ENCODE peak calls at places on chromosomes 5 and 9, in eight cellular contexts. R, U, O, G, D, K, F and T are unnamed samples. For H3K9me3, the result is how much of the 10 kb centered on the place peaks cover.

GRCh38 chr9:123162359-123163345 is 105.7 kb downstream of the STRBP start:
- DNase-seq in R (no peak), U (no peak), O (no peak), G (no peak), D (no peak), K (no peak), F (no peak), T (no peak)

GRCh38 chr5:5105531-5105930 is 34.6 kb upstream of the ADAMTS16 start:
- DNase-seq in R (no peak), U (no peak), O (no peak), G (no peak), D (no peak), K (no peak), F (no peak), T (no peak)

GRCh38 chr5:36240779-36241635 is 718 bp downstream of the NADK2 start:
- DNase-seq in R (peak), U (peak), O (no peak), G (peak), D (peak), K (peak), F (peak), T (peak)

GRCh38 chr5:157370967-157371366 is 89.0 kb upstream of the NIPAL4 start:
- DNase-seq in R (no peak), U (no peak), O (no peak), G (no peak), D (no peak), K (no peak), F (no peak), T (peak)

GRCh38 chr5:118397231-118397630 is 591.1 kb downstream of the DTWD2 start:
- DNase-seq in R (no peak), U (no peak), O (no peak), G (no peak), D (no peak), K (no peak), F (no peak), T (no peak)

GRCh38 chr9:10674586-10674985 is 61.8 kb upstream of the PTPRD start:
- DNase-seq in R (no peak), U (no peak), O (no peak), G (no peak), D (no peak), K (no peak), F (no peak), T (no peak)

GRCh38 chr9:118121361-118121760 is 417.2 kb downstream of the TLR4 start:
- DNase-seq in R (no peak), U (no peak), O (no peak), G (no peak), D (no peak), K (no peak), F (no peak), T (no peak)

GRCh38 chr9:78898239-78898638 is 601.3 kb downstream of the PSAT1 start:
- DNase-seq in R (no peak), U (no peak), O (no peak), G (no peak), D (no peak), K (no peak), F (no peak), T (no peak)

GRCh38 chr5:144028644-144029043 is 141.8 kb downstream of the YIPF5 start:
- DNase-seq in R (no peak), U (peak), O (no peak), G (no peak), D (no peak), K (peak), F (no peak), T (no peak)

GRCh38 chr9:125608488-125609224 is 98.4 kb downstream of the MAPKAP1 start:
- DNase-seq in R (no peak), U (no peak), O (no peak), G (no peak), D (no peak), K (no peak), F (no peak), T (no peak)

GRCh38 chr5:31638286-31638685 is 645 bp upstream of the PDZD2 start:
- DNase-seq in R (peak), U (no peak), O (no peak), G (no peak), D (peak), K (peak), F (no peak), T (no peak)

GRCh38 chr9:76607730-76608475 is 148.9 kb downstream of the GCNT1 start:
- DNase-seq in R (no peak), U (no peak), O (no peak), G (no peak), D (peak), K (no peak), F (no peak), T (no peak)

GRCh38 chr5:72282878-72283277 is 37.2 kb downstream of the MRPS27 start:
- DNase-seq in R (no peak), U (no peak), O (no peak), G (no peak), D (no peak), K (no peak), F (no peak), T (no peak)

GRCh38 chr5:168291961-168292782 is 727 bp downstream of the WWC1 start:
- DNase-seq in R (peak), U (peak), O (no peak), G (no peak), D (peak), K (no peak), F (no peak), T (peak)

GRCh38 chr9:113593682-113594281 is 130.3 kb downstream of the RGS3 start:
- DNase-seq in R (peak), U (peak), O (peak), G (peak), D (peak), K (peak), F (peak), T (peak)

GRCh38 chr5:107085572-107085971 is 585.2 kb downstream of the EFNA5 start:
- DNase-seq in R (no peak), U (no peak), O (no peak), G (peak), D (no peak), K (no peak), F (no peak), T (no peak)

GRCh38 chr5:64502181-64502580 is 3.6 kb upstream of the RGS7BP start:
- DNase-seq in R (no peak), U (no peak), O (no peak), G (no peak), D (no peak), K (no peak), F (no peak), T (peak)

GRCh38 chr9:115694014-115694413 is 459.6 kb upstream of the PAPPA start:
- DNase-seq in R (no peak), U (peak), O (no peak), G (peak), D (peak), K (no peak), F (peak), T (peak)

GRCh38 chr5:67319935-67320725 is 123.5 kb upstream of the CD180 start:
- DNase-seq in R (no peak), U (no peak), O (no peak), G (no peak), D (no peak), K (no peak), F (no peak), T (no peak)

GRCh38 chr5:181153814-181154213 is 6.4 kb downstream of the OR2V2 start:
- DNase-seq in R (no peak), U (no peak), O (no peak), G (no peak), D (no peak), K (no peak), F (no peak), T (no peak)

GRCh38 chr9:71001780-71002386 is 119.5 kb downstream of the TRPM3 start:
- DNase-seq in R (no peak), U (peak), O (peak), G (peak), D (peak), K (no peak), F (no peak), T (peak)

GRCh38 chr9:9100070-9100469 is 1300.5 kb upstream of the DMAC1 start:
- DNase-seq in R (no peak), U (no peak), O (no peak), G (no peak), D (no peak), K (no peak), F (no peak), T (no peak)

GRCh38 chr5:93883459-93883858 is 142.1 kb upstream of the POU5F2 start:
- DNase-seq in R (no peak), U (no peak), O (no peak), G (no peak), D (no peak), K (no peak), F (no peak), T (no peak)

GRCh38 chr9:132638240-132638639 is 31.5 kb downstream of the DDX31 start:
- DNase-seq in R (no peak), U (no peak), O (no peak), G (no peak), D (no peak), K (no peak), F (no peak), T (no peak)

GRCh38 chr9:120915854-120916495 is 10.6 kb downstream of the TRAF1 start:
- DNase-seq in R (no peak), U (no peak), O (no peak), G (no peak), D (peak), K (no peak), F (no peak), T (no peak)

GRCh38 chr5:103461223-103461622 is 101.4 kb downstream of the NUDT12 start:
- DNase-seq in R (no peak), U (no peak), O (peak), G (no peak), D (no peak), K (no peak), F (no peak), T (no peak)

GRCh38 chr9:5511476-5511875 is 1.1 kb downstream of the PDCD1LG2 start:
- DNase-seq in R (no peak), U (no peak), O (no peak), G (no peak), D (no peak), K (no peak), F (no peak), T (no peak)

GRCh38 chr5:133247881-133248642 is 196.2 kb downstream of the HSPA4 start:
- DNase-seq in R (peak), U (peak), O (peak), G (peak), D (peak), K (peak), F (peak), T (peak)

GRCh38 chr5:10232386-10232785 is 17.3 kb downstream of the ATPSCKMT start:
- DNase-seq in R (no peak), U (no peak), O (no peak), G (no peak), D (no peak), K (no peak), F (no peak), T (no peak)

GRCh38 chr9:4020747-4021296 is 279.0 kb downstream of the GLIS3 start:
- DNase-seq in R (no peak), U (no peak), O (no peak), G (no peak), D (no peak), K (no peak), F (no peak), T (no peak)

GRCh38 chr9:111967621-111968020 is 71.0 kb downstream of the UGCG start:
- DNase-seq in R (no peak), U (no peak), O (no peak), G (no peak), D (no peak), K (no peak), F (no peak), T (no peak)

DNA sequence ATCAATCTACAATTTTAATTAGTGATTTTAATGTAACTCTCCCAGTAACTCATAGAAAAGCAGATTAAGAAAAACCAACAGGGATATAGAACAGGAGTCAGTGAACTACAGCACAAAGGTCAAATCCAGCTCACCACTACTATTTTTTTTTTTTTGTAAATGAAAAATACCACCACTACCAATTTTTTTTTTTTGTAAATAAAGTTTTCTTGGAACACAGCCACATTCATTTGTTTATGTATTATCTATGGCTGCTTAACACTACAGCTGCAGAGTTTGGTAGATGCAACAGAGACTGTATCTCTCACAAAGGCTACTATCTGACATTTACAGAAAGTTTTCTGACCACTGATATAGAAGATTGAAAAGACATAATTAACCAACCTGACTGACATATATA is 11.7 kb downstream of the ZNF510 start:
- DNase-seq in R (no peak), U (no peak), O (no peak), G (no peak), D (no peak), K (no peak), F (no peak), T (no peak)
- H3K9me3 ChIP-seq in R (under half), U (half or more), O (under half), G (half or more), D (half or more), K (half or more), F (under half), T (half or more)

GRCh38 chr9:85713897-85714296 is 27.9 kb downstream of the AGTPBP1 start:
- DNase-seq in R (no peak), U (no peak), O (no peak), G (no peak), D (no peak), K (no peak), F (no peak), T (no peak)

GRCh38 chr9:85715587-85715986 is 26.2 kb downstream of the AGTPBP1 start:
- DNase-seq in R (no peak), U (no peak), O (no peak), G (no peak), D (no peak), K (no peak), F (peak), T (no peak)

GRCh38 chr9:85717220-85717619 is 24.5 kb downstream of the AGTPBP1 start:
- DNase-seq in R (no peak), U (no peak), O (no peak), G (no peak), D (no peak), K (no peak), F (no peak), T (no peak)

GRCh38 chr9:85716031-85716877 is 25.5 kb downstream of the AGTPBP1 start:
- DNase-seq in R (no peak), U (no peak), O (no peak), G (no peak), D (no peak), K (no peak), F (no peak), T (no peak)
- H3K27ac ChIP-seq in R (no peak), U (no peak), O (no peak), G (no peak), D (no peak), K (no peak), F (peak), T (no peak)

DNA sequence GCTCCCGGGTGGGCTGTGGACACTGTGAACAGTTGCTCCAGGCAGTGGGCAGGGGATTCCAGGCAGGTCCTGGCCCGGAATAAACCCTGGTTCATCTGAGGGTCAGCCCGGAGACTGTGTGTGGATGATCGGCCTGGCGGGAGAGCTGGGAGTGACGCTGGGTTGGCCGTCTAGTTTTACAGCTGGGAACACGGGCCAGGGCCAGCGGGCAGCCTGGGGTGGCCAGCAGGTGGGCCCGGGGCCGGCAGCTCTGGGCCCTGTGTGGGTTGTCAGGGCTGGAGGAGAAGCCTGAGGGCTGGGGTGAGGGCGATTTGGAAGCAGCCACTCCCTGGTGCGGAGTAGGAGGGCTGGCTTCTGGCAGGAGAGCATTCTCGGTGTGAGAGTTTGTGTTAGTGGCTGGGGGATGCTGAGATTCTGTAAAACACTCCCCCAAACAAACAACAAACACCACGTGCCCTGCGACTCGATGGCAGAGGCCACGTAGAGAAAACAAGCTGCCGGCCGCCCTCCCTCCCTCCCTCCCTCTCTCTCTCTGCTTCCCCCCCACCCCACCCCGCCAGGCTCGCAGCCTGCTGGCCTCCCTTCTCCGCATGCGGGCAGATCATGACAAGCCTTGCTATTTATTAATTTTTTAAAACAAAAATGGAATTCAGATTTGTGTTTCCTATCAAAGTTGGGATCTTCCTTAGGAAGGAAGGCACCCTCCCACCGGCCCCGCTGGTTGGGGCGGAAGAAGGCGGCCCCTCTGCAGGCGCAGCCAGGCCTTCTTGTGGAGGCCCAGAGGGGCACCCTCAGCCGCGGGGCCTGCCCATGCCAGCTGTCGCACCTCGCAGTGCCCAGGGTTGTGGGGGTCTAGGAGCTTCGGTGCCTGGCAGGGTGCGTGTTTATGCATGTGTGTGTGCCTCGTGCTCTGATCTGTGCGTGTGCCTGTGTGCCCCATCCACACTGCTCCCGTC is 49.5 kb downstream of the RXRA start:
- DNase-seq in R (peak), U (no peak), O (no peak), G (peak), D (peak), K (no peak), F (peak), T (no peak)
- TF ChIP-seq CTCF in R (no peak), U (no peak), O (no peak), G (no peak), D (no peak), K (no peak), F (peak), T (no peak)

GRCh38 chr9:135259273-135259672 is 171.8 kb downstream of the OLFM1 start:
- DNase-seq in R (no peak), U (no peak), O (no peak), G (no peak), D (no peak), K (no peak), F (no peak), T (no peak)

GRCh38 chr9:135260776-135261175 is 173.3 kb downstream of the OLFM1 start:
- DNase-seq in R (no peak), U (no peak), O (no peak), G (no peak), D (no peak), K (no peak), F (no peak), T (no peak)

GRCh38 chr9:135260221-135260620 is 172.8 kb downstream of the OLFM1 start:
- DNase-seq in R (no peak), U (no peak), O (no peak), G (no peak), D (no peak), K (no peak), F (no peak), T (no peak)

GRCh38 chr9:135265931-135266330 is 178.5 kb downstream of the OLFM1 start:
- DNase-seq in R (no peak), U (no peak), O (no peak), G (no peak), D (peak), K (no peak), F (no peak), T (no peak)

GRCh38 chr9:135262248-135262647 is 174.8 kb downstream of the OLFM1 start:
- DNase-seq in R (no peak), U (no peak), O (no peak), G (no peak), D (no peak), K (no peak), F (no peak), T (no peak)
- H3K9me3 ChIP-seq in R (under half), U (under half), O (under half), G (under half), D (under half), K (under half), F (under half), T (under half)

DNA sequence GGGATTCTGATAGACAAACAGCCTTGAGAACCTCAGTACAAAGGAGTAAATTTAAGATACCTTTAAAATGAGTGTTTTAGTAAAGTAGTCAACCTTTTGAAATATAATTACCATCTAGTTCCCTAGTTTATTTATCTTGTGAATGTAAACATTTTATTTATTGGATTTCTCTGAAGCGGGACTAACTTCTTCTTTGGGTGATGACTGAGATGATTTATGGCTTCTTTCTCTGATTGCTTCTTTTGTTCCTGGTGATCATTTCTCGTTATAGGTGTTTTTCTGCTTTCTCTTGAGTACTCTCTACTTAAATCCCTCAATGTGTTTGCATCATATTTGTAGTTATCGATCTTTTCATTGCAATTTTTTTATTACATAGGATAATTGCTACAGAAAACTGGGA is 33.2 kb downstream of the PRDM6 start:
- DNase-seq in R (no peak), U (no peak), O (no peak), G (no peak), D (no peak), K (no peak), F (no peak), T (no peak)
- H3K27ac ChIP-seq in R (no peak), U (no peak), O (no peak), G (no peak), D (no peak), K (no peak), F (no peak), T (no peak)

DNA sequence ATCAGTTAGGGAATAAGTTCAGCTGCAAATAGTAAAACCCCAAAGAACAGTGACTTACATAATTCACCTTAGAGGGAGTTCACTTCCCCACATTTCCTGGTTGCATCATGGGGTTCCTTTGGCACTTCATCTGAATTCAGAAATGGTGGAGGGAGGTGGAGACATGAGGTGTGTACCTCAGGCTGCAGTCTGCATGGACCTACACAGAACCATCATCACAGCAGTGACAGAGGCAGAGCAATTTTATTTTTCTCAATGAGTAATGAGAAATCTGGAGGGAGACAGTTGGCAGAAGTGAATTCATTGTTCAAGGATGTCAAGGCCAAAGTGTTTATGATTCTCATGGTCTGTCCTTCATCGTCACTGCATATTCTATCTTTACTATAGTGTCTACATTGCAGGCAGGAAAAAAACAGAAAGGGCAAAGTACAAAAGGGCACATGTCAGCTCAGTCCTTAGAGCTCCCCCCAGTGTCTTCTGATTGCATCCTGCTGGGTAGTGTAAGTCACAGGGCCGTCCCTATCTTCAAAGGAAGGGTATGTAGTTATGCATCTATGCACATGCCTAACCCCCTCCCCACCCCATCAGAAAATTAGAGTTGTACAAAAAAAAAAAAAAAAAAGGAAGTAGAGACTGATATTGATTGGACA is 132.8 kb upstream of the APC start:
- DNase-seq in R (no peak), U (peak), O (peak), G (peak), D (no peak), K (no peak), F (no peak), T (peak)
- TF ChIP-seq CTCF in R (no peak), U (peak), O (peak), G (no peak), D (peak), K (no peak), F (no peak), T (peak)

GRCh38 chr5:3122985-3123762 is 371.7 kb upstream of the IRX2 start:
- DNase-seq in R (no peak), U (no peak), O (no peak), G (no peak), D (no peak), K (no peak), F (no peak), T (peak)
- H3K9me3 ChIP-seq in R (under half), U (under half), O (under half), G (under half), D (under half), K (under half), F (under half), T (under half)